ENCODE peak calls at places on chromosomes 7 and 10, in six cellular contexts. J is AG04450, S is uterus, Q is Calu3, H is neural crest cell, N is MCF 10A. A is an unnamed sample.

GRCh38 chr10:96358851-96359540 is at the start of gene OPALIN:
- DNase-seq in J (no peak), S (no peak), Q (no peak), H (no peak), N (no peak), A (no peak)

GRCh38 chr7:94928168-94928707 is 20.8 kb downstream of the PPP1R9A start:
- DNase-seq in J (no peak), S (no peak), Q (no peak), H (no peak), N (no peak), A (no peak)

GRCh38 chr10:17237163-17237562 is 9.1 kb downstream of the VIM start:
- DNase-seq in J (no peak), S (no peak), Q (no peak), H (no peak), N (no peak), A (no peak)

GRCh38 chr7:107044347-107045194 is at the start of gene PRKAR2B:
- DNase-seq in J (peak), S (peak), Q (peak), H (peak), N (peak), A (peak)

GRCh38 chr10:45557275-45557905 is 115.2 kb downstream of the ZFAND4 start:
- DNase-seq in J (no peak), S (no peak), Q (no peak), H (no peak), N (no peak), A (no peak)

GRCh38 chr7:142352543-142352942 is 94.7 kb upstream of the PRSS58 start:
- DNase-seq in J (no peak), S (no peak), Q (no peak), H (no peak), N (no peak), A (no peak)

GRCh38 chr10:60732240-60733188 is 45.8 kb upstream of the CDK1 start:
- DNase-seq in J (no peak), S (no peak), Q (peak), H (peak), N (peak), A (no peak)

GRCh38 chr7:50954245-50954644 is 171.5 kb upstream of the GRB10 start:
- DNase-seq in J (no peak), S (no peak), Q (no peak), H (no peak), N (no peak), A (no peak)

GRCh38 chr10:44419790-44420549 is 35.1 kb upstream of the CXCL12 start:
- DNase-seq in J (no peak), S (no peak), Q (no peak), H (no peak), N (no peak), A (no peak)

GRCh38 chr7:143289421-143289820 is 1.3 kb downstream of the CASP2 start:
- DNase-seq in J (no peak), S (no peak), Q (no peak), H (no peak), N (no peak), A (no peak)

GRCh38 chr7:45677311-45677900 is 103.2 kb downstream of the ADCY1 start:
- DNase-seq in J (no peak), S (no peak), Q (no peak), H (no peak), N (no peak), A (no peak)

GRCh38 chr7:140924019-140924820 is 509 bp downstream of the BRAF start:
- DNase-seq in J (peak), S (peak), Q (peak), H (peak), N (peak), A (peak)

GRCh38 chr10:109205929-109206585 is 717.3 kb downstream of the XPNPEP1 start:
- DNase-seq in J (peak), S (no peak), Q (no peak), H (no peak), N (no peak), A (peak)

DNA sequence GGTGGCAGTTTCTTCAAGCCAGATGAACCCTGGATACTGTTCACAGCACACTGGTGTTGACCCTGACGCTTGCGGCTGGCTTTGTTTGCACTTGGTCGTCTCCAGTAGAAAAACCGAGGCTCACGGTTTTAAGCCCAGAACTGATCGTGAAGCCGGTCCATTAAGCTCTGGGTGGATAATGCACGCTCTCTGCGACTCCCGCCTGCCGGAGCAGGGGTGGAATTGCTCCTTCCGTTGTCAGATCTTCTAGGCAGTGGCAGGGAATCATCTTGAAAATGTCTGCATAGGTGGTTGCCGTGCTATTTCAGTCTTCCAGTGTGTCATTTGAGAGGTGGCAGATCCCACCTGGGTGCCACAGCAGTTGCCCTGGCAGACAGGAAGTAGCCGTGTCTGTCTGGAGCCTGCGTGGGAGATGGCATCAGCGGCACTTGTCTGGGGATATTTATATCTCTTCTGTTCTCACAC is 35.9 kb upstream of the AP5Z1 start:
- DNase-seq in J (no peak), S (peak), Q (no peak), H (no peak), N (no peak), A (no peak)
- TF ChIP-seq CTCF in J (no peak), S (peak), Q (no peak), H (peak), N (no peak), A (no peak)

DNA sequence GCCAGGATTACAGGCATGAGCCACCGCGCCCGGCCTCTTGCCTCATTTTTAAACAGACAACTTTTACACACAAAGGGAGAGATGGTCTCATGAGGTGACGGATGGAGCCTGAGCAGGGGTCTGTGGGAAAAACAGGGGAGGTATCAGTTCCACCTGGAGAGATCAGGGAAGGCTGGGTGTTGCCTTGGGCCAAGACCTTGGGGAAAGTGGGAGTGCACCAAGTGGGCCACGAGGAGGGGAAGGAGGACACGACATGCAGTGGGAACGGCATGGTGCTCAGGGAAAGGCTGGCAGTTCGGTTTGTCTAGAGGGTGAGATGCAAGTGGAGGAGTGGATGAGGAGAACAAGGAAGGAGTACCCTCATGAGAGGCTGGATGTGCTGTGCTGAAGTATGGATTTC is 8.9 kb upstream of the ZNF777 start:
- DNase-seq in J (no peak), S (no peak), Q (no peak), H (no peak), N (no peak), A (no peak)
- TF ChIP-seq CTCF in J (no peak), S (no peak), Q (no peak), H (no peak), N (no peak), A (no peak)

GRCh38 chr7:24052572-24053223 is 231.3 kb upstream of the NPY start:
- DNase-seq in J (peak), S (no peak), Q (peak), H (no peak), N (peak), A (peak)

GRCh38 chr7:24059775-24060174 is 224.2 kb upstream of the NPY start:
- DNase-seq in J (no peak), S (no peak), Q (no peak), H (no peak), N (no peak), A (no peak)

GRCh38 chr7:24054231-24054630 is 229.8 kb upstream of the NPY start:
- DNase-seq in J (no peak), S (no peak), Q (no peak), H (no peak), N (no peak), A (no peak)

GRCh38 chr7:24058953-24059352 is 225.0 kb upstream of the NPY start:
- DNase-seq in J (no peak), S (no peak), Q (no peak), H (no peak), N (no peak), A (no peak)

GRCh38 chr7:24057243-24057642 is 226.7 kb upstream of the NPY start:
- DNase-seq in J (no peak), S (no peak), Q (no peak), H (no peak), N (no peak), A (no peak)
- TF ChIP-seq CTCF in J (peak), S (no peak), Q (peak), H (no peak), N (no peak), A (peak)

GRCh38 chr10:113857210-113857609 is 2.7 kb downstream of the NHLRC2 start:
- DNase-seq in J (no peak), S (no peak), Q (no peak), H (no peak), N (no peak), A (no peak)

GRCh38 chr10:113854019-113854756 is at the start of the genes DCLRE1A and NHLRC2:
- DNase-seq in J (peak), S (peak), Q (peak), H (peak), N (peak), A (peak)

GRCh38 chr10:113853577-113854018 is 284 bp downstream of the DCLRE1A start:
- DNase-seq in J (no peak), S (no peak), Q (no peak), H (no peak), N (no peak), A (no peak)

GRCh38 chr10:113856563-113856962 is 2.1 kb downstream of the NHLRC2 start:
- DNase-seq in J (no peak), S (no peak), Q (no peak), H (no peak), N (peak), A (no peak)

DNA sequence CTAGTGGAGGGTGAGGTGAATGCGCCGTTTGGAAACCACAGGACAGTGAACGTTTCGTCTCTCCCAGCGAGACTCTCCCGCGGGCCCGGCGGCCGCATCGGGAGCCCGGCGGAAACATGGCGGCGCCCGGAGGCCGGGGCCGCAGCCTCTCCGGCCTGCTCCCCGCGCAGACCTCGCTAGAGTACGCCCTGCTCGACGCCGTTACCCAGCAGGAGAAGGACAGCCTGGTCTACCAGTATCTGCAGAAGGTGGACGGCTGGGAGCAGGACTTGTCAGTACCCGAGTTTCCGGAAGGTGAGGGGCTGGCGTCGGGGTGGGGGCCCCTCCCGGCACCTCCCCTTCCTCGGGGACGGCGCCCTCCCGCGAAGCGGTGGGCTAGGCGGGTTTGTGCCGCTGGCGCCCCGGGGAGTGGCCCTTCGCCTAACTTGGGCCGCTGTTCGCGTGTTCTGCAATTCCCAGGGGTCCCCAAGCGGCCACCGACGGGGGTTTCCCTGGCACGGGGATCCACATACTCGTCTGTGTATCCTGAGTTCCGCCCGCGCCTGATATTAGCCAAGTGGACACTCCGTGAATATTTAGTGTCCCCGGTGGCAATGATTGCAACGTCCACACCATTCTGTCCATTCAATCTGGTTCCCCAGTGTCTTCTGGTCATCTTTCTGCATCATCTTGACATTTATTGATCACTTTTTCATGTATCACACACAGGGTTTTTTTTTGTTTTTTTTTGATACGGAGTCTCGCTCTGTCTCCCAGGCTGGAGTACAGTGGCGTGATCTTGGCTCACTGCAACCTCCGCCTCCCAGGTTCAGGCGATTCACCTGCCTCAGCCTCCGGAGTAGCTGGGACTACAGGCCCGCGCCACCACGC is 531 bp downstream of the NHLRC2 start:
- DNase-seq in J (no peak), S (peak), Q (peak), H (peak), N (peak), A (peak)
- TF ChIP-seq CTCF in J (no peak), S (no peak), Q (no peak), H (peak), N (no peak), A (peak)

GRCh38 chr10:97944772-97945171 is 85.6 kb downstream of the CRTAC1 start:
- DNase-seq in J (no peak), S (no peak), Q (no peak), H (no peak), N (no peak), A (no peak)

GRCh38 chr10:97943294-97943693 is 87.1 kb downstream of the CRTAC1 start:
- DNase-seq in J (no peak), S (no peak), Q (no peak), H (no peak), N (no peak), A (no peak)

GRCh38 chr10:97949462-97949861 is 81.0 kb downstream of the CRTAC1 start:
- DNase-seq in J (no peak), S (no peak), Q (no peak), H (no peak), N (no peak), A (no peak)

GRCh38 chr10:97948822-97949221 is 81.6 kb downstream of the CRTAC1 start:
- DNase-seq in J (no peak), S (no peak), Q (no peak), H (no peak), N (no peak), A (no peak)
- TF ChIP-seq CTCF in J (no peak), S (no peak), Q (no peak), H (no peak), N (no peak), A (no peak)

GRCh38 chr7:158695726-158696452 is 8.7 kb downstream of the NCAPG2 start:
- DNase-seq in J (peak), S (peak), Q (no peak), H (no peak), N (peak), A (peak)
- TF ChIP-seq CTCF in J (peak), S (peak), Q (no peak), H (peak), N (peak), A (peak)

GRCh38 chr7:35758421-35758820 is 42.4 kb upstream of the SEPTIN7 start:
- DNase-seq in J (no peak), S (no peak), Q (no peak), H (no peak), N (no peak), A (no peak)
- TF ChIP-seq CTCF in J (no peak), S (no peak), Q (no peak), H (peak), N (no peak), A (peak)

GRCh38 chr7:40599836-40600235 is 465.0 kb downstream of the SUGCT start:
- DNase-seq in J (no peak), S (no peak), Q (no peak), H (no peak), N (no peak), A (no peak)

GRCh38 chr7:40608321-40609075 is 473.7 kb downstream of the SUGCT start:
- DNase-seq in J (no peak), S (no peak), Q (no peak), H (no peak), N (peak), A (peak)

GRCh38 chr7:40598915-40599314 is 464.1 kb downstream of the SUGCT start:
- DNase-seq in J (no peak), S (no peak), Q (no peak), H (no peak), N (no peak), A (no peak)

GRCh38 chr7:40604601-40605438 is 470.0 kb downstream of the SUGCT start:
- DNase-seq in J (peak), S (no peak), Q (peak), H (peak), N (no peak), A (no peak)
- TF ChIP-seq CTCF in J (peak), S (no peak), Q (peak), H (peak), N (no peak), A (peak)

GRCh38 chr7:88615336-88615735 is 144.2 kb upstream of the ZNF804B start:
- DNase-seq in J (no peak), S (no peak), Q (no peak), H (no peak), N (no peak), A (no peak)

GRCh38 chr7:88614736-88615135 is 144.8 kb upstream of the ZNF804B start:
- DNase-seq in J (no peak), S (no peak), Q (no peak), H (no peak), N (no peak), A (no peak)

DNA sequence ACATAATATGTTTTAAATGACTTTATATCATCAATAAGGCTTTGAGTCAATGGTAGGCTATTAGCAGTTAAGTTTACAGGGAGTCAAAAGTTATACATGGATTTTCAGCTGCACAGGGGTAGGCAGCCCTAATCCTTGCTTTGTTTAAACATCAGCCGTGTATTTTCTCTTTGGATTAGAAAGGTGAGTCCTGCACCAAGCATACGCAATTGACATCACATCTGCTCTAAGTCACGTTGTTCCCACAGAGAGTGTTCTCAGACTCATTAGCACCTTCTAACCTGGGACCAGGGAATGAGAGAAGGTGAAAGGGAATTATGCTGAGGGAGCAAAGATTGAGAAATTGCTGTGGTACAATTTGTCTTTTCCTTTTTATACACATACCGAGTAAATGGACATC is 148.6 kb upstream of the ZNF804B start:
- DNase-seq in J (no peak), S (no peak), Q (no peak), H (no peak), N (no peak), A (no peak)
- TF ChIP-seq CTCF in J (no peak), S (no peak), Q (no peak), H (no peak), N (no peak), A (no peak)

DNA sequence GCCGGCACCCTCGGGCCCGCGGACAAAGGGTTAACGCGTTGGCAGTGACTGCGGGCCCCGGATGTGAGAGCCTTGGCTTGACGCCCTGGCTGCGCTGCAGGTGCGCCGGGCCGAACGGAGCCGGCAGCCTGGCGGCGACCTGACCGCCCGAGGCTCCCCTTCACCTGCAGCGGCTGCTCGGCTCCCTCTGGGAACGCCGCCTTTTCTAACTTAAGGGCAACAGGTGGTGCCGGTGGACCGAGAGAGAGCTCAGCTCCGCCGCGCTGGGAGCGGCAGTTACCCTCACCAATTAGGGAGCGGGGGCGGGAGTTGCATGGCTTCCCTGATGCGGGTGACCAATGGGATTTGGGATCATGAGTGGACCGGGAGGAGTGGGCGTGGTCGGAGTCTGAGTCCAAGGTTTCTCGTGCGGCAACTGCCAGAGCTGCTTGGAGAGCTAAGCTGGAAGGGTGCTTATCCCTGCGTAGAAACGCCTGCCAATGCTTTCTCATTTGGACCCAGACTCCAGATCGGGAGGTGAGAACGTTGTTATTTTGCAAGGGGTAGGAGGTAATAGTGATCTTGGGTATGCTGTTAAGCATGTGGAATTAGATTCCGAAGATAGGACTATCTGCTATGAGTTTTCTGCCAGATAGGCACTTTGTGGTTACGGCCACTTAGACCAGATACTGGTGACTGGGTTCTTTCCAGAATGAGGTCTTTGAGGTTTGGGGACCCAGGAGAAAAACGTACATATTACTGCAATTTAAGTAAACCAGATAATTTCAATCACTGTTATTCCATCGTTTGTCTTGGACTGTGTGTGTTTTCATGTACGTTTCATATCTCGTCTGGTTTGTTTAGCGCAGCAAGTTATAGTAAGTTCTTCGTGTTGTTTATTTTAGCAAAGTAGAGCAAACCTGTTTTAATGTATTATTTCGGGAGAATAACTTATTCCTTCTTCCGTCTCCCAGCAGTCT is at the start of gene ARL4A:
- DNase-seq in J (peak), S (peak), Q (peak), H (peak), N (peak), A (peak)
- TF ChIP-seq CTCF in J (peak), S (peak), Q (peak), H (no peak), N (peak), A (no peak)